ENCODE peak calls at places on chromosomes 2 and 18, in eight cellular contexts. C, B, Z, D, I, X, G and F are unnamed samples.

GRCh38 chr2:171706152-171706803 is 19.0 kb downstream of the DYNC1I2 start:
- DNase-seq in G (no peak), C (no peak), B (no peak), Z (peak), X (peak), D (no peak), I (no peak), F (peak)

GRCh38 chr2:159227467-159227866 is 59.0 kb downstream of the WDSUB1 start:
- DNase-seq in D (no peak), C (no peak), I (no peak), B (no peak), Z (no peak), X (no peak), G (no peak), F (no peak)

GRCh38 chr2:219664958-219665357 is 37.5 kb downstream of the SLC4A3 start:
- DNase-seq in Z (no peak), I (no peak), C (peak), B (no peak), D (no peak), X (no peak), G (no peak), F (no peak)

GRCh38 chr2:169711751-169712509 is 17.7 kb downstream of the PHOSPHO2 start:
- DNase-seq in G (no peak), I (no peak), C (no peak), X (peak), B (no peak), Z (no peak), D (no peak), F (no peak)

GRCh38 chr2:34949316-34949715 is 1350.2 kb upstream of the FAM98A start:
- DNase-seq in I (no peak), B (no peak), Z (no peak), G (no peak), D (no peak), X (no peak), C (no peak), F (no peak)

GRCh38 chr18:9653390-9653789 is 39.0 kb upstream of the PPP4R1 start:
- DNase-seq in C (peak), X (peak), G (no peak), B (peak), I (peak), D (no peak), Z (peak), F (no peak)

GRCh38 chr2:127612111-127612822 is 33.7 kb upstream of the GPR17 start:
- DNase-seq in Z (peak), D (no peak), C (peak), B (peak), X (no peak), I (peak), G (no peak), F (no peak)

GRCh38 chr18:9597609-9598008 is 16.8 kb downstream of the PPP4R1 start:
- DNase-seq in B (no peak), C (no peak), I (no peak), X (no peak), D (no peak), G (no peak), Z (no peak), F (no peak)

GRCh38 chr18:5879479-5879882 is 15.8 kb downstream of the TMEM200C start:
- DNase-seq in X (peak), B (no peak), C (no peak), I (no peak), Z (peak), G (no peak), D (no peak), F (peak)

GRCh38 chr2:27442282-27442980 is at the start of gene KRTCAP3:
- DNase-seq in X (no peak), I (peak), G (no peak), Z (peak), D (no peak), B (peak), C (no peak), F (no peak)

GRCh38 chr2:101699939-101700442 is 2.5 kb downstream of the MAP4K4 start:
- DNase-seq in C (no peak), X (peak), I (no peak), D (no peak), B (no peak), G (no peak), Z (no peak), F (no peak)

GRCh38 chr18:22563098-22563707 is 145.5 kb upstream of the CTAGE1 start:
- DNase-seq in B (no peak), I (no peak), C (no peak), D (peak), G (peak), Z (peak), X (peak), F (peak)

GRCh38 chr2:64350996-64351395 is 103.0 kb upstream of the LGALSL start:
- DNase-seq in C (no peak), I (no peak), G (no peak), D (no peak), X (no peak), Z (no peak), B (no peak), F (no peak)

GRCh38 chr2:180231015-180231414 is 223.9 kb upstream of the CWC22 start:
- DNase-seq in D (no peak), C (no peak), X (no peak), Z (no peak), I (no peak), G (no peak), B (no peak), F (no peak)

GRCh38 chr18:56550121-56550520 is 88.3 kb downstream of the TXNL1 start:
- DNase-seq in C (no peak), X (no peak), Z (no peak), D (no peak), G (no peak), I (no peak), B (no peak), F (no peak)

GRCh38 chr2:71882949-71883472 is 264.7 kb downstream of the CYP26B1 start:
- DNase-seq in G (peak), D (no peak), B (peak), I (no peak), Z (peak), X (peak), C (peak), F (no peak)

GRCh38 chr2:132923787-132924186 is 253.8 kb upstream of the LYPD1 start:
- DNase-seq in B (no peak), X (no peak), Z (peak), I (no peak), G (no peak), C (no peak), D (no peak), F (no peak)

GRCh38 chr2:65353046-65353445 is 79.4 kb downstream of the SPRED2 start:
- DNase-seq in X (no peak), I (no peak), Z (no peak), C (no peak), D (no peak), G (no peak), B (no peak), F (no peak)

GRCh38 chr2:189115126-189115525 is 64.4 kb downstream of the COL5A2 start:
- DNase-seq in I (no peak), G (no peak), Z (no peak), X (peak), C (no peak), D (no peak), B (no peak), F (no peak)

GRCh38 chr2:53949457-53949856 is 21.3 kb downstream of the PSME4 start:
- DNase-seq in G (no peak), C (no peak), D (no peak), I (no peak), B (no peak), Z (no peak), X (peak), F (no peak)

GRCh38 chr2:191311627-191312026 is 66.4 kb downstream of the MYO1B start:
- DNase-seq in D (no peak), C (no peak), Z (no peak), X (peak), I (no peak), B (no peak), G (no peak), F (no peak)

GRCh38 chr2:79985145-79985544 is 319.4 kb downstream of the LRRTM1 start:
- DNase-seq in Z (no peak), D (no peak), X (no peak), G (no peak), C (no peak), I (no peak), B (no peak), F (no peak)

GRCh38 chr18:21826196-21826595 is 85.6 kb downstream of the MIB1 start:
- DNase-seq in X (peak), D (no peak), G (no peak), B (no peak), Z (no peak), I (no peak), C (no peak), F (no peak)

GRCh38 chr2:241154915-241155314 is 4.6 kb downstream of the PPP1R7 start:
- DNase-seq in D (no peak), G (no peak), Z (no peak), X (no peak), C (no peak), B (no peak), I (no peak), F (no peak)

GRCh38 chr2:179692610-179693009 is 168.8 kb downstream of the ZNF385B start:
- DNase-seq in B (no peak), I (no peak), G (no peak), X (no peak), D (no peak), C (no peak), Z (no peak), F (no peak)

GRCh38 chr2:134772493-134773169 is 53.8 kb upstream of the TMEM163 start:
- DNase-seq in I (no peak), X (no peak), Z (no peak), B (no peak), G (no peak), C (no peak), D (no peak), F (no peak)

GRCh38 chr2:181679544-181679979 is 755 bp downstream of the NEUROD1 start:
- DNase-seq in X (no peak), B (no peak), I (no peak), G (no peak), D (no peak), Z (no peak), C (no peak), F (no peak)

GRCh38 chr2:181675241-181675640 is 5.1 kb downstream of the NEUROD1 start:
- DNase-seq in D (no peak), G (no peak), B (no peak), Z (no peak), C (no peak), I (no peak), X (no peak), F (no peak)

GRCh38 chr2:181680055-181680936 is at the start of gene NEUROD1:
- DNase-seq in B (no peak), G (no peak), Z (peak), C (no peak), X (no peak), D (no peak), I (no peak), F (no peak)

GRCh38 chr2:181678744-181679543 is 1.4 kb downstream of the NEUROD1 start:
- DNase-seq in G (no peak), Z (no peak), X (no peak), B (no peak), I (no peak), D (no peak), C (no peak), F (no peak)

DNA sequence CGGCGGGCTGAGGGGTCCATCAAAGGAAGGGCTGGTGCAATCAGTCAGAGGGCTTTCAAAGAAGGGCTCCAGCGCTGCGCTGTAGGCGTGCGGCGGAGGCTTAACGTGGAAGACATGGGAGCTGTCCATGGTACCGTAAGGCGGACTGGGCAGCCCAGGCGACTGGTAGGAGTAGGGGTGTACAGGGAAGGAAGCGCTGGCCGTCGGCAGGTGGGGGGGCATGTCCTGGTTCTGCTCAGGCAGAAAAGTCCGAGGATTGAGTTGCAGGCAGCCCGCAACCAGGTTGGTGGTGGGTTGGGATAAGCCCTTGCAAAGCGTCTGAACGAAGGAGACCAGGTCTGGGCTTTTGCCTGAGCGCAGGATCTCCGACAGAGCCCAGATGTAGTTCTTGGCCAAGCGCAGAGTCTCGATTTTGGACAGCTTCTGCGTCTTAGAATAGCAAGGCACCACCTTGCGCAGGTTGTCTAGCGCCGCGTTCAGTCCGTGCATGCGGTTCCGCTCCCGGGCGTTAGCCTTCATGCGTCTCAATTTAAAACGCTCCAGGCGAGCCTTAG is 2.2 kb downstream of the NEUROD1 start:
- DNase-seq in G (peak), X (peak), B (no peak), D (no peak), I (peak), C (peak), Z (no peak), F (peak)
- TF ChIP-seq POLR2AphosphoS5 in G (no peak), X (no peak), B (no peak), D (no peak), I (no peak), C (no peak), Z (no peak), F (no peak)

DNA sequence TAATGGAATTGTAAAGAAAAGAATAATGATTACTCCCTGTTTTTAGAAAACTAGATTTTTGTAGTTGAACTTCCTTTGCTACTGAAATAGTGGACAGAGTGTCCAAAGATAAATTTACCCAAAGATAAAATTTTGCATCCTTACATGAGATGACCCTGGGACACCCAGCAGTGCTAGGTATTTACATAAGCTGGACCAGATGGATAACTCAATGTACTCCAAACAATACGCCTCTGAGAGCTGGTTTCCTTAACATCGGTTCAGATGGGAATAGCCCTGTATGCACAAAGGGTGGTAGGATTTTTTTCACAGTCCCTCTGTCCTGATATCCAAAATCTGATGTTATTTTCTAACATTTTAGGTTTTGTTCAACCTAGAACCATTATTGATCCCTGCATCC is 432.1 kb upstream of the ID2 start:
- DNase-seq in X (no peak), Z (no peak), I (no peak), C (no peak), B (no peak), D (no peak), G (no peak), F (no peak)
- TF ChIP-seq POLR2AphosphoS5 in X (no peak), Z (no peak), I (no peak), C (no peak), B (no peak), D (no peak), G (no peak), F (no peak)

GRCh38 chr18:45619062-45619825 is 4.0 kb downstream of the SLC14A2 start:
- DNase-seq in X (no peak), B (peak), C (peak), G (no peak), I (no peak), Z (no peak), D (no peak), F (no peak)
- TF ChIP-seq POLR2AphosphoS5 in X (no peak), B (no peak), C (no peak), G (no peak), I (no peak), Z (no peak), D (no peak), F (no peak)

GRCh38 chr18:75275226-75275625 is 64.6 kb downstream of the TSHZ1 start:
- DNase-seq in C (no peak), I (no peak), X (no peak), Z (no peak), D (no peak), B (no peak), G (no peak), F (no peak)

GRCh38 chr18:75276813-75277628 is 66.4 kb downstream of the TSHZ1 start:
- DNase-seq in B (no peak), I (no peak), C (no peak), D (no peak), G (peak), X (peak), Z (no peak), F (no peak)

GRCh38 chr18:75269696-75270095 is 59.1 kb downstream of the TSHZ1 start:
- DNase-seq in C (no peak), D (no peak), G (no peak), X (no peak), B (no peak), Z (no peak), I (no peak), F (no peak)

GRCh38 chr18:75277629-75277966 is 67.0 kb downstream of the TSHZ1 start:
- DNase-seq in D (no peak), Z (no peak), X (no peak), B (no peak), G (no peak), C (no peak), I (no peak), F (no peak)

GRCh38 chr18:75273817-75274216 is 63.2 kb downstream of the TSHZ1 start:
- DNase-seq in Z (no peak), C (no peak), I (no peak), X (no peak), D (no peak), B (no peak), G (no peak), F (no peak)
- TF ChIP-seq POLR2AphosphoS5 in Z (no peak), C (no peak), I (no peak), X (no peak), D (no peak), B (no peak), G (no peak), F (no peak)

GRCh38 chr18:79983253-79983652 is 5.1 kb downstream of the TXNL4A start:
- DNase-seq in Z (no peak), X (no peak), C (no peak), I (no peak), B (no peak), D (no peak), G (peak), F (no peak)
- TF ChIP-seq POLR2AphosphoS5 in Z (no peak), X (no peak), C (no peak), I (no peak), B (no peak), D (no peak), G (peak), F (no peak)

GRCh38 chr2:116975580-116975979 is 838.9 kb upstream of the DDX18 start:
- DNase-seq in Z (no peak), B (no peak), I (no peak), X (no peak), G (no peak), D (no peak), C (no peak), F (no peak)
- TF ChIP-seq POLR2AphosphoS5 in Z (no peak), B (no peak), I (no peak), X (no peak), G (no peak), D (no peak), C (no peak), F (no peak)

DNA sequence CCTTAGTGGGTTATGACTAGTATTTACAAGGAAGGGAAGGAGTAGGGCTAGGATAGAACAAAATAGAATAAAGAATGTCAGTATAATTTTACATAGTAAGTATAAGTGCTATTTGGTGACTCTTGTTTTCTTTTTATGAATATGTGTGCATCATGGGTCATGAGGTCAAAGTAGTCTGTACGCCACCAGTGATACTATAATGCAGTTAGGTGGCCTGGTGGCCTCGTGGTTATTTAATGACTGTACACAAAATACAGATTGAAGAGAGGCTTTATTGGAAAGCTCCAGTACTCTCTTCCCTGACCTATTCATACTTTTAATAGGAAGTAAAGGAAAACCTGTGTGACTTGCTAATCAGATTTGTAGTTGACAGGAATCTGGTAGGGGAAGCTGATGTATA is 27.3 kb downstream of the CAB39 start:
- DNase-seq in X (no peak), C (no peak), G (no peak), Z (no peak), I (no peak), D (no peak), B (no peak), F (no peak)
- TF ChIP-seq POLR2AphosphoS5 in X (no peak), C (no peak), G (no peak), Z (no peak), I (no peak), D (no peak), B (no peak), F (no peak)